ENCODE peak calls at places on chromosomes 16 and 17, in four cellular contexts. R, E, S and W are unnamed samples.
A peak's percentile ranks its signal among the peaks of the same experiment; 100 is the strongest.

GRCh38 chr17:1108810-1109605 is 70.8 kb downstream of the ABR start:
- DNase-seq in S (peak; percentile 58), E (peak; percentile 63), R (peak; percentile 68), W (peak; percentile 79)

GRCh38 chr17:64938925-64939474 is 19.7 kb upstream of the LRRC37A3 start:
- DNase-seq in E (peak; percentile 15), R (peak; percentile 59), S (peak; percentile 13), W (peak; percentile 9)

GRCh38 chr17:79540306-79540705 is 70.5 kb downstream of the RBFOX3 start:
- DNase-seq in E (no peak), R (no peak), S (no peak), W (no peak)

GRCh38 chr17:5705081-5705875 is 121.0 kb upstream of the NLRP1 start:
- DNase-seq in R (no peak), E (peak; percentile 9), S (no peak), W (no peak)

GRCh38 chr17:57051886-57052342 is 33.1 kb upstream of the AKAP1 start:
- DNase-seq in R (no peak), E (no peak), S (no peak), W (no peak)

GRCh38 chr17:1462164-1463112 is 6.4 kb upstream of the CRK start:
- DNase-seq in S (no peak), R (no peak), E (no peak), W (no peak)

GRCh38 chr17:31394544-31394943 is 3.1 kb downstream of the RAB11FIP4 start:
- DNase-seq in R (peak; percentile 45), S (peak; percentile 24), E (peak; percentile 67), W (no peak)

GRCh38 chr16:12891836-12892235 is 9.6 kb upstream of the SHISA9 start:
- DNase-seq in S (no peak), E (no peak), R (no peak), W (no peak)

GRCh38 chr17:6244796-6245195 is 174.6 kb downstream of the WSCD1 start:
- DNase-seq in R (no peak), E (no peak), S (no peak), W (no peak)

GRCh38 chr17:74637265-74637664 is 13.7 kb upstream of the CD300E start:
- DNase-seq in E (no peak), S (no peak), R (no peak), W (no peak)

GRCh38 chr16:4049031-4049430 is 67.2 kb downstream of the ADCY9 start:
- DNase-seq in R (no peak), S (no peak), E (no peak), W (no peak)

GRCh38 chr16:58843675-58844074 is 109.6 kb upstream of the GOT2 start:
- DNase-seq in R (no peak), E (peak; percentile 57), S (no peak), W (no peak)

GRCh38 chr17:39615434-39615833 is 7.7 kb upstream of the NEUROD2 start:
- DNase-seq in E (no peak), S (no peak), R (no peak), W (no peak)

GRCh38 chr16:86597880-86598606 is 19.7 kb downstream of the FOXL1 start:
- DNase-seq in E (peak; percentile 67), S (no peak), R (no peak), W (no peak)

GRCh38 chr16:11407047-11407982 is 62.1 kb downstream of the RMI2 start:
- DNase-seq in E (peak; percentile 67), R (no peak), S (peak; percentile 65), W (peak; percentile 73)

GRCh38 chr16:88343276-88343791 is 39.4 kb upstream of the ZNF469 start:
- DNase-seq in E (no peak), R (no peak), S (no peak), W (no peak)

GRCh38 chr16:57141822-57142631 is 43.8 kb downstream of the PSME3IP1 start:
- DNase-seq in R (no peak), S (peak; percentile 26), E (no peak), W (peak; percentile 22)

GRCh38 chr17:62720126-62720850 is 87.8 kb downstream of the MARCHF10 start:
- DNase-seq in R (no peak), E (no peak), S (no peak), W (no peak)

GRCh38 chr17:35129154-35129972 is 7.9 kb downstream of the FNDC8 start:
- DNase-seq in S (no peak), R (no peak), E (peak; percentile 40), W (no peak)

GRCh38 chr16:66270333-66270927 is 96.1 kb upstream of the CDH5 start:
- DNase-seq in E (peak; percentile 60), S (peak; percentile 45), R (peak; percentile 72), W (peak; percentile 41)

GRCh38 chr17:76121932-76122383 is 18.4 kb upstream of the EXOC7 start:
- DNase-seq in E (peak; percentile 9), S (no peak), R (no peak), W (no peak)

GRCh38 chr17:39229274-39229913 is 3.6 kb upstream of the STAC2 start:
- DNase-seq in S (no peak), R (no peak), E (peak; percentile 58), W (no peak)

GRCh38 chr16:595942-596735 is 6.3 kb downstream of the RAB40C start:
- DNase-seq in R (no peak), E (no peak), S (no peak), W (no peak)

GRCh38 chr17:47189732-47190621 is 882 bp upstream of the CDC27 start:
- DNase-seq in R (no peak), E (no peak), S (no peak), W (no peak)